ENCODE peak calls at places on chromosome 5, in nine cellular contexts. U is kidney, R is astrocyte of the spinal cord, S is IMR-90, N is AG09309, C is psoas muscle, P is brain microvascular endothelial cell, J is PC-3, O is GM23338. W is an unnamed sample.
A peak's percentile ranks its signal among the peaks of the same experiment; 100 is the strongest.

GRCh38 chr5:92332039-92332438 is 948.9 kb upstream of the ARRDC3 start:
- DNase-seq in U (no peak), J (peak; percentile 47), S (peak; percentile 55), P (no peak), C (no peak), R (no peak), N (peak; percentile 7), O (no peak), W (peak; percentile 41)

GRCh38 chr5:94192658-94193391 is 425.6 kb downstream of the KIAA0825 start:
- DNase-seq in P (no peak), R (no peak), N (no peak), J (no peak), O (peak; percentile 16), C (no peak), S (no peak), U (no peak), W (no peak)

GRCh38 chr5:128436825-128437224 is 101.2 kb downstream of the FBN2 start:
- DNase-seq in C (no peak), P (peak; percentile 96), O (peak; percentile 9), S (peak; percentile 93), U (no peak), R (peak; percentile 86), J (peak; percentile 84), N (peak; percentile 33), W (peak; percentile 25)

GRCh38 chr5:122447941-122448340 is 135.9 kb downstream of the SNCAIP start:
- DNase-seq in N (no peak), R (no peak), J (no peak), O (no peak), C (no peak), S (no peak), P (no peak), U (no peak), W (no peak)

GRCh38 chr5:114361724-114362196 is at the start of gene KCNN2:
- DNase-seq in R (peak; percentile 58), P (peak; percentile 12), J (peak; percentile 3), U (peak; percentile 92), N (no peak), O (peak; percentile 95), C (peak; percentile 90), S (peak; percentile 92), W (peak; percentile 24)

GRCh38 chr5:149406979-149407306 is 27.9 kb upstream of the IL17B start:
- DNase-seq in R (no peak), J (no peak), N (no peak), C (no peak), P (no peak), U (no peak), O (no peak), S (no peak), W (no peak)

GRCh38 chr5:9903806-9904205 is 273.7 kb upstream of the TAS2R1 start:
- DNase-seq in C (no peak), P (peak; percentile 64), R (peak; percentile 81), J (peak; percentile 46), S (peak; percentile 62), N (no peak), U (no peak), O (no peak), W (peak; percentile 59)

GRCh38 chr5:16886366-16886736 is 49.7 kb downstream of the MYO10 start:
- DNase-seq in P (peak; percentile 89), O (no peak), U (no peak), J (no peak), N (peak; percentile 93), R (peak; percentile 79), C (no peak), S (peak; percentile 90), W (peak; percentile 98)

GRCh38 chr5:83721878-83722779 is 1.5 kb upstream of the HAPLN1 start:
- DNase-seq in J (peak; percentile 73), U (peak; percentile 78), R (peak; percentile 88), S (peak; percentile 63), P (peak; percentile 79), O (peak; percentile 85), C (no peak), N (peak; percentile 10), W (peak; percentile 76)

GRCh38 chr5:150640311-150641005 is at the start of gene SYNPO:
- DNase-seq in C (peak; percentile 83), O (no peak), P (peak; percentile 90), R (peak; percentile 92), S (peak; percentile 98), U (peak; percentile 89), N (peak; percentile 94), J (peak; percentile 94), W (peak; percentile 97)

GRCh38 chr5:78837836-78838235 is 147.3 kb downstream of the ARSB start:
- DNase-seq in R (no peak), U (no peak), O (no peak), P (no peak), J (no peak), S (peak; percentile 33), N (no peak), C (no peak), W (no peak)

GRCh38 chr5:94288937-94289336 is 329.5 kb downstream of the KIAA0825 start:
- DNase-seq in N (peak; percentile 47), U (no peak), R (peak; percentile 39), S (peak; percentile 63), O (no peak), J (peak; percentile 16), C (no peak), P (peak; percentile 1), W (peak; percentile 29)

GRCh38 chr5:98401645-98402044 is 371.8 kb upstream of the RGMB start:
- DNase-seq in J (no peak), R (no peak), O (no peak), P (no peak), N (no peak), S (peak; percentile 31), U (no peak), C (no peak), W (no peak)

GRCh38 chr5:368162-369084 is 46.9 kb downstream of the AHRR start:
- DNase-seq in C (no peak), J (no peak), U (peak; percentile 59), R (peak; percentile 47), O (no peak), N (peak; percentile 48), P (peak; percentile 90), S (peak; percentile 98), W (peak; percentile 70)

GRCh38 chr5:65032250-65032649 is 263.5 kb downstream of the CWC27 start:
- DNase-seq in P (peak; percentile 89), S (peak; percentile 100), O (no peak), N (peak; percentile 95), C (no peak), J (no peak), U (no peak), R (peak; percentile 91), W (peak; percentile 94)

GRCh38 chr5:65034029-65034781 is 265.5 kb downstream of the CWC27 start:
- DNase-seq in O (peak; percentile 20), P (no peak), U (peak; percentile 68), C (no peak), N (no peak), S (no peak), J (no peak), R (no peak), W (peak; percentile 41)

GRCh38 chr5:65037845-65038815 is 269.4 kb downstream of the CWC27 start:
- DNase-seq in C (no peak), N (no peak), U (no peak), P (no peak), J (peak; percentile 25), R (no peak), O (peak; percentile 93), S (no peak), W (peak; percentile 44)

GRCh38 chr5:65034782-65035181 is 266.1 kb downstream of the CWC27 start:
- DNase-seq in U (peak; percentile 75), S (no peak), O (peak; percentile 67), J (no peak), R (no peak), P (no peak), C (no peak), N (no peak), W (no peak)

GRCh38 chr5:65035212-65036206 is 266.8 kb downstream of the CWC27 start:
- DNase-seq in N (peak; percentile 74), P (peak; percentile 95), S (peak; percentile 97), J (peak; percentile 80), O (peak; percentile 95), U (peak; percentile 95), C (peak; percentile 95), R (peak; percentile 94), W (peak; percentile 98)
- TF ChIP-seq CTCF in N (no peak), P (no peak), S (no peak), J (no peak), O (no peak), U (peak; percentile 22), C (no peak), R (no peak), W (no peak)

GRCh38 chr5:138466900-138467710 is 1.8 kb downstream of the EGR1 start:
- DNase-seq in J (no peak), U (peak; percentile 80), O (no peak), P (no peak), N (peak; percentile 18), C (no peak), S (peak; percentile 38), R (peak; percentile 9), W (peak; percentile 71)
- H3K4me3 ChIP-seq in J (no peak overlapping the region), U (peak overlapping the region; percentile 88), O (peak overlapping the region; percentile 94), P (peak overlapping the region; percentile 95), N (peak overlapping the region; percentile 58), C (peak overlapping the region; percentile 93), S (peak overlapping the region; percentile 66), R (peak overlapping the region; percentile 55), W (peak overlapping the region; percentile 82)

DNA sequence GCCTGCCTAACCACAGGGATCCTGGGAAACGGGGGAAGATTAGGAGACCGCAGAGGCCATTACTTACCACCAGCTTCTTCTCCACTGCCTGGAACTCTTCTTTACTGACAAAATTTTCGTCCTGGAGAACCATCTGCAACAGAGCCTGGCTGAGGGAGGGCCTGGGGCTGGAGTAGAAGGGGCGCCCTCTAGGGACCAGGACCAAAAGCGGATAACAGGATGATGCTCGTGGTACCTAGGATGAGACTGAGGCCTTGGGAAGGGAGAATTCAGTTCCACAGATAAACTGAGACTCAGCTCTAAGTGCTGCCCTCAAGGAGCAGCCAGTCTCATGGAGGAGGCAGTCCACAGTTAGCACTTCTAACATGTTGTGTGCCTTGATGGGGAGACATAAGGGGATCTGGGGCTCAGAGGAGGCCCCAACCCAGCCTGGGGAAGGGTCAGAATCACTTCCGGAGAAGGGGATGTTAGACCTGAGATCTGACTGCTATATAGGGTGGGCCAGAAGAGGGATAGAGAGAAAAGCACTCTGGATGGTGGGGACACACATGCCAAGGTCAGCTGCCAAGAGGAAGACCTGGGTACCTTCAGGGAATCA is 1.2 kb downstream of the SPATA24 start:
- DNase-seq in J (peak; percentile 33), N (no peak), R (no peak), U (peak; percentile 29), C (peak; percentile 32), O (peak; percentile 82), P (no peak), S (no peak), W (no peak)
- TF ChIP-seq CTCF in J (peak; percentile 67), N (peak; percentile 47), R (peak; percentile 52), U (no peak), C (peak; percentile 35), O (peak; percentile 88), P (peak; percentile 61), S (peak; percentile 35), W (peak; percentile 51)

GRCh38 chr5:140282266-140282665 is 20.6 kb downstream of the PFDN1 start:
- DNase-seq in J (no peak), U (no peak), P (no peak), N (no peak), O (no peak), R (no peak), C (no peak), S (no peak), W (no peak)

GRCh38 chr5:140286424-140286823 is 16.5 kb downstream of the PFDN1 start:
- DNase-seq in N (no peak), O (no peak), C (no peak), U (no peak), S (no peak), R (no peak), J (no peak), P (no peak), W (no peak)

GRCh38 chr5:140287776-140288521 is 15.0 kb downstream of the PFDN1 start:
- DNase-seq in J (no peak), P (no peak), O (no peak), N (no peak), U (no peak), R (no peak), S (no peak), C (no peak), W (no peak)

GRCh38 chr5:140284013-140284412 is 18.9 kb downstream of the PFDN1 start:
- DNase-seq in J (no peak), S (no peak), C (no peak), P (no peak), U (no peak), N (no peak), R (no peak), O (no peak), W (no peak)
- H3K4me3 ChIP-seq in J (no peak overlapping the region), S (no peak overlapping the region), C (no peak overlapping the region), P (no peak overlapping the region), U (no peak overlapping the region), N (no peak overlapping the region), R (no peak overlapping the region), O (no peak overlapping the region), W (no peak overlapping the region)

W was measured in cardiac fibroblast.